ENCODE peak calls at places on chromosomes 5 and 9, in four cellular contexts. V is activated T-cell treated with anti-CD3 and anti-CD28 coated beads, Interleukin-2, amount 50 U/mL, for 72 hours; N is IMR-90; A is A549. O is an unnamed sample.
A peak's percentile ranks its signal among the peaks of the same experiment; 100 is the strongest.

GRCh38 chr5:31213676-31214638 is 20.5 kb downstream of the CDH6 start:
- ATAC-seq in N (no peak), A (no peak), V (no peak), O (no peak)

GRCh38 chr5:146466521-146467349 is 19.6 kb downstream of the TCERG1 start:
- ATAC-seq in N (peak; percentile 83), V (no peak), A (no peak), O (no peak)

GRCh38 chr5:2307631-2308030 is 424.9 kb upstream of the IRX4 start:
- ATAC-seq in A (no peak), N (no peak), V (no peak), O (no peak)

GRCh38 chr5:3230254-3230653 is 365.4 kb upstream of the IRX1 start:
- ATAC-seq in N (no peak), A (no peak), V (no peak), O (no peak)

GRCh38 chr9:92468206-92468605 is 14.1 kb downstream of the ASPN start:
- ATAC-seq in A (no peak), N (peak; percentile 33), V (no peak), O (peak; percentile 38)

GRCh38 chr5:119411291-119411934 is 40.9 kb upstream of the HSD17B4 start:
- ATAC-seq in A (peak; percentile 66), N (peak; percentile 43), V (peak; percentile 62), O (peak; percentile 95)

GRCh38 chr9:106450549-106450948 is 412.4 kb upstream of the ZNF462 start:
- ATAC-seq in N (no peak), V (no peak), A (no peak), O (no peak)

GRCh38 chr9:119252671-119253299 is 116.5 kb downstream of the BRINP1 start:
- ATAC-seq in N (no peak), V (no peak), A (no peak), O (no peak)

GRCh38 chr9:3332802-3333201 is 193.0 kb downstream of the RFX3 start:
- ATAC-seq in A (no peak), V (no peak), N (no peak), O (no peak)

GRCh38 chr5:139752506-139753350 is 42.9 kb upstream of the PSD2 start:
- ATAC-seq in N (peak; percentile 60), A (no peak), V (peak; percentile 63), O (no peak)

GRCh38 chr5:88734191-88734640 is 148.8 kb downstream of the MEF2C start:
- ATAC-seq in V (peak; percentile 45), A (no peak), N (no peak), O (peak; percentile 54)

GRCh38 chr5:143355710-143356109 is 47.8 kb downstream of the NR3C1 start:
- ATAC-seq in N (peak; percentile 83), V (no peak), A (peak; percentile 96), O (peak; percentile 87)

GRCh38 chr9:5624655-5625054 is 4.3 kb upstream of the RIC1 start:
- ATAC-seq in V (peak; percentile 31), N (no peak), A (no peak), O (no peak)

GRCh38 chr9:97615439-97616072 is 17.6 kb downstream of the TSTD2 start:
- ATAC-seq in V (no peak), N (peak; percentile 88), A (peak; percentile 68), O (peak; percentile 64)

GRCh38 chr9:79812099-79812498 is 240.3 kb downstream of the TLE4 start:
- ATAC-seq in V (peak; percentile 6), A (no peak), N (no peak), O (no peak)

O was measured in esophagus mucosa.